ENCODE peak calls at places on chromosome 13, in four cellular contexts. F is HepG2, O is GM12878, W is K562. B is an unnamed sample.

GRCh38 chr13:39410089-39410901 is 192.7 kb downstream of the LHFPL6 start:
- DNase-seq in F (no peak), O (no peak), W (no peak), B (no peak)

GRCh38 chr13:110390572-110390971 is 83.5 kb downstream of the COL4A2 start:
- DNase-seq in F (no peak), O (no peak), W (no peak), B (no peak)

GRCh38 chr13:31192306-31192705 is 7.5 kb upstream of the B3GLCT start:
- DNase-seq in F (no peak), O (no peak), W (no peak), B (no peak)

GRCh38 chr13:65943711-65944110 is 1286.4 kb downstream of the PCDH9 start:
- DNase-seq in F (no peak), O (no peak), W (no peak), B (no peak)

GRCh38 chr13:100506600-100507422 is 81.8 kb downstream of the GGACT start:
- DNase-seq in F (no peak), O (no peak), W (no peak), B (no peak)

GRCh38 chr13:87130401-87130800 is 540.8 kb upstream of the SLITRK5 start:
- DNase-seq in F (no peak), O (no peak), W (no peak), B (no peak)

GRCh38 chr13:70798385-70798784 is 690.1 kb upstream of the KLHL1 start:
- DNase-seq in F (no peak), O (no peak), W (no peak), B (no peak)

GRCh38 chr13:66508153-66508909 is 721.8 kb downstream of the PCDH9 start:
- DNase-seq in F (no peak), O (no peak), W (no peak), B (no peak)

GRCh38 chr13:29583073-29583785 is 12.3 kb downstream of the SLC7A1 start:
- DNase-seq in F (no peak), O (no peak), W (peak), B (no peak)

GRCh38 chr13:40272776-40273139 is 393.7 kb downstream of the FOXO1 start:
- DNase-seq in F (no peak), O (no peak), W (no peak), B (no peak)

GRCh38 chr13:108494991-108495661 is 134.3 kb upstream of the MYO16 start:
- DNase-seq in F (no peak), O (no peak), W (peak), B (peak)

GRCh38 chr13:80224468-80224867 is 116.5 kb downstream of the SPRY2 start:
- DNase-seq in F (no peak), O (no peak), W (no peak), B (no peak)

GRCh38 chr13:97946951-97947588 is 6.4 kb upstream of the IPO5 start:
- DNase-seq in F (no peak), O (no peak), W (no peak), B (no peak)

GRCh38 chr13:29594310-29594709 is 1.2 kb downstream of the SLC7A1 start:
- DNase-seq in F (peak), O (peak), W (peak), B (no peak)

GRCh38 chr13:64716936-64717335 is 2513.2 kb downstream of the PCDH9 start:
- DNase-seq in F (no peak), O (no peak), W (no peak), B (no peak)

GRCh38 chr13:31431722-31432137 is 232.0 kb downstream of the B3GLCT start:
- DNase-seq in F (peak), O (no peak), W (peak), B (peak)

GRCh38 chr13:70932511-70932910 is 824.3 kb upstream of the KLHL1 start:
- DNase-seq in F (no peak), O (no peak), W (no peak), B (no peak)

GRCh38 chr13:112102243-112102642 is 35.3 kb downstream of the SOX1 start:
- DNase-seq in F (peak), O (no peak), W (no peak), B (no peak)

GRCh38 chr13:27403252-27403678 is 21.2 kb upstream of the GTF3A start:
- DNase-seq in F (no peak), O (no peak), W (no peak), B (no peak)

GRCh38 chr13:21511841-21512240 is 52.7 kb upstream of the ZDHHC20 start:
- DNase-seq in F (no peak), O (no peak), W (no peak), B (no peak)

GRCh38 chr13:66375756-66376155 is 854.4 kb downstream of the PCDH9 start:
- DNase-seq in F (no peak), O (no peak), W (no peak), B (no peak)

GRCh38 chr13:104140557-104140956 is 1074.3 kb upstream of the SLC10A2 start:
- DNase-seq in F (no peak), O (no peak), W (no peak), B (no peak)

GRCh38 chr13:97307882-97308624 is 85.9 kb downstream of the MBNL2 start:
- DNase-seq in F (peak), O (no peak), W (no peak), B (no peak)

GRCh38 chr13:69644447-69644846 is 463.2 kb upstream of the ATXN8OS start:
- DNase-seq in F (no peak), O (no peak), W (no peak), B (no peak)

GRCh38 chr13:29621401-29621800 is 25.9 kb upstream of the SLC7A1 start:
- DNase-seq in F (no peak), O (no peak), W (no peak), B (no peak)

GRCh38 chr13:59643906-59644626 is 519.7 kb downstream of the DIAPH3 start:
- DNase-seq in F (no peak), O (no peak), W (no peak), B (no peak)

GRCh38 chr13:91032104-91032503 is 315.4 kb upstream of the MIR17HG start:
- DNase-seq in F (no peak), O (no peak), W (no peak), B (no peak)

GRCh38 chr13:44259045-44260042 is 114.3 kb upstream of the SERP2 start:
- DNase-seq in F (no peak), O (peak), W (peak), B (no peak)

GRCh38 chr13:80048802-80049201 is 292.1 kb downstream of the SPRY2 start:
- DNase-seq in F (no peak), O (peak), W (peak), B (peak)

GRCh38 chr13:78238911-78239310 is 320.3 kb upstream of the EDNRB start:
- DNase-seq in F (no peak), O (no peak), W (no peak), B (no peak)

GRCh38 chr13:78325585-78325984 is 277.8 kb downstream of the POU4F1 start:
- DNase-seq in F (no peak), O (no peak), W (no peak), B (no peak)

GRCh38 chr13:24038846-24039330 is 121.6 kb upstream of the SPATA13 start:
- DNase-seq in F (peak), O (no peak), W (no peak), B (no peak)

GRCh38 chr13:95723428-95723827 is 46.5 kb downstream of the DNAJC3 start:
- DNase-seq in F (no peak), O (no peak), W (no peak), B (no peak)

GRCh38 chr13:46382224-46382623 is 4.8 kb downstream of the RUBCNL start:
- DNase-seq in F (no peak), O (no peak), W (no peak), B (no peak)

GRCh38 chr13:31038834-31039552 is 106.5 kb downstream of the TEX26 start:
- DNase-seq in F (no peak), O (peak), W (no peak), B (no peak)

DNA sequence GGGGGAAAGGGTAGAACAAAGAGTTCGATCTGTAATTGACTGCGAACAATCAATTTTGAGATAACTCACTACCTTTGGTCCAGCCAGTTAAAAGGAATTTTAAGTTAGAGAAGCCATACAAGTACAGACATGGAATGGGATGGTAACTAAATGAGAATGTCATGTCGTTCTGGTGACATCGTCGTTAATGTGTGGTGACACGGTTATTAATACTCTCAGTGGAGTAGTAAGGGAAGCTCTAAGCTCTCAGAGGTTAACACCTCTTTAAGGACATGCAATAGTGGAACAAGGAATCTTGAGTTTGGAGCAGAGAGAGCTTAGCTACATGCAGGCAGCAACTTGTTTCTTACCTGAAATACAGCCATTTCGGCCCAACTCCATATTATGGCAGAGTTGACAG is 154.9 kb upstream of the KLF12 start:
- DNase-seq in F (no peak), O (no peak), W (no peak), B (no peak)
- TF ChIP-seq CBFB in F (no peak), O (no peak), W (no peak), B (no peak)

DNA sequence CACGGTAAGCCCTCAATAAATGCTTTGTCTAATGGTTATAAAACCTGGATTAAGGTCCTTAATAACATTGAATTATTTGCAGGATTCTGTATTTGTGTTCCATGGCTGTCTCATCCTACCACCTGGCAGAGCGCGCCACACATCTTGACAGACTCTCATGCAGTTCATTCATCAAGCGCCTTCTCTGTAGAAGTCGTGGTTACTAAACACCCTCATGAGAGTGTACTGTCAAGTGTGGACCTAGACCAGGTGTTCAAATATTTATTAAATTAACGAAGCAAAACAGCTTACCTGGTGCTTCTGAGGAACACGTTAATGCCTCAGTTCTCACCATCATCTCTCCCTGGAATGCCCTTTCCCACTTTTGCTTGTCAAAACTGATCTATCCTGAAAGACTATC is 13.1 kb upstream of the FBXL3 start:
- DNase-seq in F (no peak), O (no peak), W (no peak), B (no peak)
- TF ChIP-seq CBFB in F (no peak), O (no peak), W (no peak), B (no peak)

GRCh38 chr13:58463841-58464240 is 832.3 kb downstream of the PCDH17 start:
- DNase-seq in F (no peak), O (no peak), W (no peak), B (no peak)

DNA sequence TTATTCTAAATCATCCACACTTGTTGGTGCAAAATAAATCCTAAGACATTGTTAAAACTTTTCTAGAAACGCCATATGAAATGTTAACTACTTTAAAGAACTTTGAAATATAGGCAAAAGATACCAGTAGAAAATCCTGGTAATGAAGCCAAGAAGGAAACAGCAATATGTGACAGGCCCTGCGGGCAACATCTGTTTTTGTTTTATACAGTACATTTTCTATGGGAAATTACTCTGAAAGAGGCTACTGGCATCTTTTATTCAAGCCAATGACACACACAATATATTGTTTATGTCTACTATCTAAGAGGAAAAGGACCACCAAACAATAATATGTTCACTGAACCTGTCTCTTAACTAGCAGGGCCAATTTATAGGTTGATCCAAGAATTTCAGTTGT is 829.7 kb downstream of the PCDH17 start:
- DNase-seq in F (no peak), O (no peak), W (no peak), B (no peak)
- TF ChIP-seq CBFB in F (no peak), O (no peak), W (no peak), B (no peak)

DNA sequence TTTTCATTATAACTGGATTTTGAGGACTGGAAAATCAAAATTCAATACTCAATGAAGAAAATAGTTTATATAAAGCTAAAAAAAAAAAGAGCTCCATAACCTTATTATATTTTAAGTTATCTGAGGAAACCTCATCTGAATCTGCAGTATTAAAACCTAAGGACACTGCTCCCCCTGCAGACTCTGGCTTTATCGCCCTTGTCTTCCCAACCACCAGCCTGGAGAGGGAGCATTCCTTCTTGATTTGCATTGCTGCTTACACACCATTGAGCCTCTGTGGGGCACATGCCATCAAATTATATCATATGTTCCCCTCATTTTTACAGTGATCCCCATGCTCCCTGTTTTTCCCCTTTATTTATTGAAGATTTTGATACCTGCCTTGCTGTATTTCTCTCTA is 871.4 kb upstream of the GPC6 start:
- DNase-seq in F (peak), O (no peak), W (peak), B (peak)
- TF ChIP-seq CBFB in F (no peak), O (no peak), W (no peak), B (no peak)

GRCh38 chr13:94590744-94591143 is 5.2 kb downstream of the TGDS start:
- DNase-seq in F (no peak), O (no peak), W (no peak), B (no peak)

GRCh38 chr13:94596575-94596971 is 621 bp upstream of the TGDS start:
- DNase-seq in F (no peak), O (no peak), W (no peak), B (peak)

GRCh38 chr13:94598281-94598680 is 2.3 kb upstream of the TGDS start:
- DNase-seq in F (no peak), O (no peak), W (no peak), B (no peak)

GRCh38 chr13:94595943-94596574 is at the start of gene TGDS:
- DNase-seq in F (peak), O (peak), W (peak), B (peak)

DNA sequence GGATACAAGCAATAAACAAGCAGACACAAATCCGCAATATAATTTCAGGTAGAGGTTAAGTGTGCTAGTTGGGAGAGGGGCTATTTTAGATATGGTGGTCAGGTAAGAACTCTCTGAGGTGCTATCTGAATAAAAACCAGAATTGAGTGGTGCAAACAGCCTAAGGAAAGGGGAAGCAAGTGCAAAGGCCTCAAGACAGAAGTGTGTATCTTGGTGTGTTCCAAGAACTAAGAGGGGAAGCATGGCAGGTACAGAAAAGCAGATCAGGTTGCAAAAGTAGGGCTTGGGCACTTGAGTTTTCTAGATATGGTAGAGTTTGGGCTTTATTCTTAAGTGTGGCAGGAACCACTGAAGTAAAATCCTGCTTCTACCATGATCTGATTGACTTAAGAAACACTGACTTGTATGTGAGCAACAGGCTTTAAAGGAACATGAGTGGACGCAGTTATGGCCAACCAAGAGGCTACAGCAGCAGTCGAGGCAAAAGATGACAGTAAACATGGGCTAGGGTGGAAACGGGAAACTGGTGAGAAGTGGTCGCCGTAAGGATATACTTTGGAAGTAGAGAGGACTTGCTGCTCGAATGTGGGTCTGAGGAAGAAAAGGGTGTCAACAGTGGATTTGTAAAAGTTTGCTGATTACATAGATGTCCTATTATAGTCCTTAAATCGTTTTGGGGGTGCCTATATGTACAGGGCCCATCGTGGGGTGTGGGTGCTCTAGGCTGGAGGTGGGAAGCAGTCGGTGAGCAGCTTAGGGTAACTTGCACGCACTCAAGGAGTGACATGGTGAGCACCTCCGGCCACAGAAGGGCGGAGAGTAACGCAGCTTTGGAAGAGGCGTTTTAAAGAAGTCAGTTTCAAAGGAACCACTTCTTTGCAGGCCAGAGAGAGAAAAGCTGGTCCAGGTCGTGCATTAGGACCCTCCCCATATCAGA is 678 bp downstream of the TGDS start:
- DNase-seq in F (no peak), O (no peak), W (peak), B (no peak)
- TF ChIP-seq CBFB in F (no peak), O (no peak), W (no peak), B (no peak)

GRCh38 chr13:32737111-32737571 is 150.9 kb downstream of the PDS5B start:
- DNase-seq in F (no peak), O (peak), W (no peak), B (no peak)
- TF ChIP-seq CBFB in F (no peak), O (no peak), W (no peak), B (no peak)